ENCODE peak calls at places on chromosome 19, in ten cellular contexts. R, U, K, X, A, Z, Q, T, P and Y are unnamed samples.

GRCh38 chr19:4967738-4968461 is 1.0 kb upstream of the KDM4B start:
- DNase-seq in Z (no peak), T (no peak), R (no peak), Q (no peak), K (no peak), X (no peak), P (no peak), A (no peak), U (no peak), Y (no peak)

GRCh38 chr19:44587863-44588752 is 25.3 kb upstream of the IGSF23 start:
- DNase-seq in R (no peak), U (no peak), Q (peak), X (peak), Z (peak), K (no peak), A (no peak), P (no peak), T (no peak), Y (no peak)

GRCh38 chr19:55536951-55537740 is at the start of gene SBK2:
- DNase-seq in Q (no peak), P (no peak), K (no peak), T (no peak), Z (no peak), U (no peak), R (no peak), A (peak), X (no peak), Y (peak)

GRCh38 chr19:10769533-10770491 is 51.9 kb downstream of the DNM2 start:
- DNase-seq in P (peak), Z (no peak), K (no peak), R (peak), T (no peak), U (peak), X (no peak), A (no peak), Q (no peak), Y (no peak)

GRCh38 chr19:43544077-43544476 is 11.1 kb downstream of the ZNF575 start:
- DNase-seq in T (no peak), Q (no peak), R (no peak), P (no peak), X (no peak), K (no peak), U (no peak), A (no peak), Z (no peak), Y (no peak)

GRCh38 chr19:16435999-16436650 is 35.6 kb downstream of the EPS15L1 start:
- DNase-seq in A (no peak), R (no peak), Q (no peak), X (no peak), K (no peak), Z (no peak), T (no peak), U (no peak), P (no peak), Y (no peak)

GRCh38 chr19:47379398-47379938 is 30.4 kb downstream of the DHX34 start:
- DNase-seq in Q (no peak), Z (no peak), R (peak), A (no peak), T (no peak), P (no peak), U (no peak), K (no peak), X (no peak), Y (no peak)

GRCh38 chr19:41299755-41300089 is 10.2 kb upstream of the CCDC97 start:
- DNase-seq in Q (peak), A (no peak), X (no peak), K (no peak), R (no peak), P (peak), T (no peak), U (peak), Z (no peak), Y (no peak)

GRCh38 chr19:11814707-11815050 is 606 bp downstream of the ZNF440 start:
- DNase-seq in R (no peak), P (peak), U (no peak), A (no peak), X (no peak), T (no peak), Q (peak), Z (peak), K (peak), Y (no peak)

GRCh38 chr19:4338441-4339350 is at the start of gene STAP2:
- DNase-seq in X (no peak), P (peak), K (peak), A (peak), T (peak), R (no peak), Z (peak), U (no peak), Q (no peak), Y (no peak)

GRCh38 chr19:49565261-49565660 is 15.1 kb downstream of the NOSIP start:
- DNase-seq in R (no peak), T (no peak), U (no peak), Q (no peak), X (no peak), A (no peak), Z (no peak), P (peak), K (peak), Y (no peak)

GRCh38 chr19:37594982-37595382 is 306 bp downstream of the ZNF540 start:
- DNase-seq in Q (peak), U (peak), X (peak), T (no peak), A (peak), K (peak), Z (no peak), R (peak), P (peak), Y (peak)

GRCh38 chr19:45522010-45522941 is 15.0 kb downstream of the VASP start:
- DNase-seq in R (no peak), A (peak), Q (no peak), K (no peak), U (no peak), Z (no peak), X (no peak), T (no peak), P (no peak), Y (no peak)

GRCh38 chr19:38378866-38379265 is 4.5 kb downstream of the PSMD8 start:
- DNase-seq in Z (no peak), Q (no peak), K (no peak), T (no peak), A (no peak), P (no peak), R (no peak), U (no peak), X (no peak), Y (no peak)

GRCh38 chr19:40663712-40664692 is 26.4 kb downstream of the NUMBL start:
- DNase-seq in T (no peak), U (no peak), X (peak), Z (no peak), Q (peak), A (no peak), K (no peak), R (no peak), P (peak), Y (no peak)

GRCh38 chr19:43763473-43763939 is 8.7 kb upstream of the SMG9 start:
- DNase-seq in T (no peak), U (no peak), P (peak), Z (no peak), K (no peak), R (no peak), Q (no peak), A (no peak), X (no peak), Y (no peak)

GRCh38 chr19:55301459-55302331 is 17.9 kb downstream of the BRSK1 start:
- DNase-seq in X (peak), R (peak), P (peak), Q (peak), U (peak), Z (peak), A (peak), T (peak), K (peak), Y (peak)

GRCh38 chr19:53328967-53329366 is 4.6 kb upstream of the ZNF845 start:
- DNase-seq in U (peak), Q (no peak), A (peak), P (peak), R (no peak), T (no peak), Z (no peak), K (no peak), X (no peak), Y (no peak)

GRCh38 chr19:44747739-44748425 is 626 bp upstream of the BCL3 start:
- DNase-seq in A (peak), Q (no peak), X (peak), P (peak), U (peak), R (no peak), T (peak), Z (peak), K (peak), Y (no peak)

GRCh38 chr19:6023936-6024335 is 46.0 kb upstream of the RANBP3 start:
- DNase-seq in X (no peak), U (no peak), K (no peak), A (no peak), T (no peak), P (no peak), Z (no peak), Q (no peak), R (no peak), Y (no peak)

GRCh38 chr19:39411006-39411831 is 1.2 kb upstream of the PLEKHG2 start:
- DNase-seq in P (peak), R (no peak), A (no peak), Q (peak), K (peak), T (no peak), X (no peak), Z (peak), U (peak), Y (no peak)

GRCh38 chr19:7124782-7125181 is 55.3 kb downstream of the ZNF557 start:
- DNase-seq in A (no peak), K (no peak), U (no peak), T (no peak), X (no peak), P (no peak), Z (no peak), Q (no peak), R (no peak), Y (no peak)

GRCh38 chr19:56350416-56351045 is 35.9 kb upstream of the ZSCAN5A start:
- DNase-seq in X (peak), R (no peak), U (no peak), A (no peak), Q (peak), T (no peak), K (peak), Z (peak), P (peak), Y (peak)

GRCh38 chr19:48933382-48933932 is at the start of gene DHDH:
- DNase-seq in K (peak), P (peak), A (peak), X (peak), T (peak), Z (peak), U (peak), Q (peak), R (peak), Y (peak)

GRCh38 chr19:12932392-12933286 is 872 bp downstream of the FARSA start:
- DNase-seq in U (no peak), A (no peak), Z (no peak), Q (no peak), T (no peak), X (no peak), R (no peak), P (no peak), K (peak), Y (no peak)

GRCh38 chr19:12924621-12925310 is 5.7 kb upstream of the SYCE2 start:
- DNase-seq in Q (no peak), U (no peak), T (no peak), A (no peak), Z (no peak), R (no peak), P (no peak), X (no peak), K (no peak), Y (no peak)

GRCh38 chr19:12933287-12934072 is at the start of gene FARSA:
- DNase-seq in R (peak), X (peak), T (peak), A (peak), K (peak), Q (peak), U (peak), P (peak), Z (peak), Y (peak)

GRCh38 chr19:12935071-12935470 is 1.6 kb upstream of the FARSA start:
- DNase-seq in Q (no peak), A (no peak), K (no peak), X (no peak), U (no peak), P (no peak), R (no peak), Z (no peak), T (no peak), Y (no peak)

DNA sequence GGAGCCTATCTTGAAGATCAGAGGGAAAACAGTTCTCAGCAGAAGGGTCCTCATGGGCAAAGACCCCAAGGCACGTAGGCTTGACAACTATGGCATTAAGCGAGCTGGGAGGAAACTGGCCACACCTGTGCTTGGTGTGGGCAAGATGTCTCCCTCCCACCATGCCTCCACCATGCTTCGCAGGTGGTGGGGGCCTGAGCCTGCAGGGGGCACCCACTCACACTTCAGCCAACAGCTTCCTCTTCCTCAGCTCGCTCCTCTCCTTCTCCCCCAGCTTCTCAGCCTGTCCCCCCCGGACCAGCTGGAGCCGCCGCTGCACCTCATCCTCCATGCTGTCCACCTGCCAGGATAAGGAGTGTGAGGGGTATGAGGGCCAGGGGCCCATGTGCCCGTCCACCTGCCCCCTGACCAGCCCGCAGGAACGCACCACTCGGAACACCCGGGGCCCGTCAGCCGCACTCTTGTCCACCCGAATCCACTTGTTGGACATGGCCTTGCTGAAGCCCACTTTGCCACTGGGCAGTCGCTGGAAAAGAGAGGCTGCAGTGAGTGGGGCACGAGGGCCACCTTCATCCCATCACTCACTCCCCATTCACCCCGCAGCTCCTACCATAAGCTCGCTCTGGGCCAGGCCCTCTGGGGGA is 3.4 kb downstream of the FARSA start:
- DNase-seq in R (no peak), U (no peak), Z (no peak), K (no peak), X (no peak), Q (no peak), P (no peak), T (no peak), A (peak), Y (no peak)
- TF ChIP-seq CTCF in R (no peak), U (no peak), Z (no peak), K (no peak), X (no peak), Q (no peak), P (no peak), T (no peak), A (no peak), Y (no peak)

GRCh38 chr19:31100945-31101344 is 248.3 kb downstream of the TSHZ3 start:
- DNase-seq in T (no peak), P (no peak), X (no peak), U (no peak), Q (no peak), R (no peak), A (no peak), Z (no peak), K (no peak), Y (no peak)
- TF ChIP-seq CTCF in T (no peak), P (no peak), X (no peak), U (no peak), Q (no peak), R (no peak), A (no peak), Z (no peak), K (no peak), Y (no peak)

GRCh38 chr19:18507727-18508440 is 14.0 kb downstream of the ELL start:
- DNase-seq in P (no peak), T (no peak), K (peak), A (no peak), Q (peak), R (no peak), X (no peak), Z (no peak), U (no peak), Y (no peak)
- TF ChIP-seq CTCF in P (no peak), T (no peak), K (no peak), A (no peak), Q (no peak), R (no peak), X (no peak), Z (no peak), U (no peak), Y (no peak)

DNA sequence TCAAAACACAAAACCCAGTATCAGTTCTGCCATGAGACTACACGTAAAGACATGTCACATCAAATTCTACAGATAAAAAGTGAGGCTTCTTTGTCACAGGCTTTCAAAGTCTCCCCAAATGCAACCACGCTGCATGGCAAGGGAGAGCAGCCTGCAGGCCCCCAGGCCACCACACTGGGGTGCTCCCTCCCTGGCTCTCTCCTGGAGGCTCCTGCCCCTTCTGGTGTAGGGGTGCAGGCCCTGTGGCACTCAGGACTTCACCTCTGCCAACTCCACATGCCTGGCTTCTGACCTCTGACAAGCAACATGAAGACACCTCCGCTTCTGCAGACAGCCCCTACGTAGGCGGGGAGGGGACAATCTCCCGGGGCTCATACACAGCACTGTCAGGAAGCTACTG is 14.3 kb downstream of the AKAP8 start:
- DNase-seq in T (no peak), Q (no peak), U (no peak), R (no peak), A (no peak), K (no peak), X (no peak), Z (no peak), P (no peak), Y (no peak)
- TF ChIP-seq CTCF in T (no peak), Q (no peak), U (no peak), R (no peak), A (no peak), K (no peak), X (no peak), Z (peak), P (no peak), Y (no peak)

GRCh38 chr19:18097993-18098890 is 664 bp downstream of the MAST3 start:
- DNase-seq in T (no peak), Z (no peak), X (no peak), P (no peak), R (no peak), Q (no peak), A (no peak), K (no peak), U (no peak), Y (no peak)

GRCh38 chr19:18096258-18096657 is 1.3 kb upstream of the MAST3 start:
- DNase-seq in U (no peak), R (no peak), T (no peak), Q (no peak), X (no peak), Z (no peak), K (no peak), P (no peak), A (no peak), Y (no peak)

GRCh38 chr19:18099623-18099995 is 2.0 kb downstream of the MAST3 start:
- DNase-seq in K (no peak), U (no peak), A (no peak), X (no peak), Z (no peak), R (no peak), Q (no peak), T (no peak), P (no peak), Y (no peak)

GRCh38 chr19:18098891-18099622 is 1.5 kb downstream of the MAST3 start:
- DNase-seq in Z (no peak), R (no peak), A (no peak), T (no peak), Q (no peak), X (no peak), U (peak), K (no peak), P (no peak), Y (no peak)

DNA sequence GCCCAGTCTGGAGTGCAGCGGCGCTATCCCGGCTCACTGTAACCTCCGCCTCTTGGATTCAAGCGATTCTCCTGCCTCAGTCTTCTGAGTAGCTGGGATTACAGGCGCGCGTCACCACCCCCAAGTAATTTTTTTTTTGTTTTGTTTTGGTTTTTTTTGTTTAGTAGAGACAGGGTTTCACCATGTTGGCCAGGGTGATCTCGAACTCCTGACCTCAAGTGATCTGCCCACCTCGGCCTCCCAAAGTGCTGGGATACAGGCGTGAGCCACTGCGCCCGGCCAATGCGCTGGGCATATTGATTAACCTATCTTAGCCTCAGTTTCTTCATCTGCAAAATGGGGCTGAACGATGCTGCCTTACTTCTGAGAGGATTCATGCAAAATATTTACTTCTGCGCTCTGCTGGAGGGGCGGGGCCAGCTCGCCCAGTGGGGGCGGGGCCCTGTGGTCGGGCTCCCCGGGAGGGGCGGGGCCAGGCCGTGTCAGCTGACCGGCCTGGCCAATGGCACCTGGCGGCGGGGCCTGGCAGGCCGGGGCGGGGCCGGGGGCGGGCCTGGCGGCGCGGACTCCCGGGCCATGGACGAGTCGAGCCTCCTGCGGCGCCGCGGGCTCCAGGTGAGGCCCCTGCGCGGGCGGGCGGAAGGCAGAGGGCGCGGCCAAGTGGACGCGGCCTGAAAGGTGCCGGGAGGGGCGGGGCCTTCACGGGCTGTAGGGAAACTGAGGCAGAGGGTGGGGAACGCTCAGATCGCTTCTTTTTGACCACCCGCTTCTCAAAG is at the start of gene MAST3:
- DNase-seq in Q (peak), Z (peak), R (peak), U (peak), X (peak), P (peak), A (peak), T (peak), K (peak), Y (peak)
- TF ChIP-seq CTCF in Q (no peak), Z (no peak), R (no peak), U (no peak), X (no peak), P (no peak), A (no peak), T (no peak), K (no peak), Y (no peak)

GRCh38 chr19:927707-928401 is 2.0 kb downstream of the ARID3A start:
- DNase-seq in R (no peak), X (no peak), Z (no peak), T (no peak), Q (no peak), U (no peak), K (no peak), A (no peak), P (no peak), Y (no peak)

GRCh38 chr19:925912-926594 is at the start of gene ARID3A:
- DNase-seq in R (no peak), T (no peak), K (peak), X (peak), A (no peak), Q (no peak), U (no peak), Z (peak), P (peak), Y (no peak)

GRCh38 chr19:925087-925911 is 536 bp upstream of the ARID3A start:
- DNase-seq in Q (peak), P (peak), Z (peak), T (peak), U (peak), K (peak), A (peak), X (peak), R (peak), Y (peak)

GRCh38 chr19:927044-927706 is 1.3 kb downstream of the ARID3A start:
- DNase-seq in U (peak), Q (no peak), K (no peak), X (no peak), R (no peak), P (peak), A (peak), T (no peak), Z (no peak), Y (no peak)

DNA sequence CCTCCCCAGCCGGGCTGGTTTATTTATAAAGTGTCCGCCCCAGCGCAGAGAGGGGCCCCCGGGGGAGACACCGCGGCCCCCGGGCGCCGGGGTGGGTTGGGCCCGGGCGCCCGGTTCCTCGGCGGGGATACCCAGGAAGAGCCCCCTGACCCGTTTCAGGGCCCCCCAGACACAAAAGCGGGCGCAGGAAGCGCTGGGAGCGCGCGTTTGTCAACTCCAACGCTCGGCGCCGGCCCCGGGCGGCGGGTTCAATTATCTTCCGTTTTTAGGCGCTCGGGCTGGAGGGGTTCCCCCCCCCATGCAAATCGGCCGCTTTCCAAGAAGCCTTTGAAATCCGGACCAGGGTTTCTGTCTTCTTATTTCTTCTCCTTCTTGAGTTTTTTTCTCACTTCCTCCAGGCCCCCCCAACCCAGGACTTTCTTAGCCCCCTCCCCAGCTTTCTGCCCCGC is 784 bp downstream of the ARID3A start:
- DNase-seq in Q (peak), Z (no peak), K (peak), U (peak), P (peak), R (no peak), A (peak), X (no peak), T (no peak), Y (no peak)
- TF ChIP-seq CTCF in Q (no peak), Z (no peak), K (no peak), U (no peak), P (no peak), R (no peak), A (no peak), X (no peak), T (no peak), Y (no peak)